ENCODE peak calls at places on chromosomes 6 and 20, in nine cellular contexts. N is ELR; R is cardiac fibroblast; O is nephron progenitor cell; D is brain microvascular endothelial cell; B is stimulated activated CD4-positive, alpha-beta T cell treated with anti-CD3 and anti-CD28 coated beads, Interleukin-12 subunit alpha, Interleukin-12 subunit beta, amount 100 ng/mL, for 24 hours; U is iPS-NIHi11; A is body of pancreas; E is activated CD8-positive, alpha-beta T cell treated with anti-CD3 and anti-CD28 coated beads, Interleukin-2, amount 10 ng/mL, durations not matched to agents 7 days and 5 days. I is an unnamed sample.

GRCh38 chr6:134826889-134827737 is 122.8 kb downstream of the ALDH8A1 start:
- DNase-seq in N (peak; percentile 77), R (peak; percentile 89), O (no peak), D (peak; percentile 80), B (no peak), U (no peak), A (peak; percentile 70), E (no peak), I (peak; percentile 71)

GRCh38 chr6:13427838-13428527 is 59.4 kb downstream of the GFOD1 start:
- DNase-seq in N (no peak), R (no peak), O (peak; percentile 32), D (no peak), B (peak; percentile 77), U (peak; percentile 32), A (peak; percentile 35), E (peak; percentile 87), I (no peak)

GRCh38 chr6:43812850-43813584 is 43.0 kb downstream of the VEGFA start:
- DNase-seq in N (no peak), R (no peak), O (no peak), D (no peak), B (no peak), U (no peak), A (peak; percentile 83), E (peak; percentile 52), I (no peak)

GRCh38 chr6:7243188-7243942 is 69.6 kb downstream of the SSR1 start:
- DNase-seq in N (peak; percentile 77), R (peak; percentile 74), O (peak; percentile 52), D (peak; percentile 59), B (peak; percentile 23), U (peak; percentile 79), A (peak; percentile 72), E (peak; percentile 68), I (peak; percentile 78)

GRCh38 chr6:66675906-66676305 is 968.9 kb upstream of the EYS start:
- DNase-seq in N (no peak), R (no peak), O (no peak), D (no peak), B (no peak), U (no peak), A (no peak), E (no peak), I (no peak)

GRCh38 chr6:117446851-117447250 is 21.1 kb upstream of the ROS1 start:
- DNase-seq in N (no peak), R (no peak), O (no peak), D (no peak), B (no peak), U (no peak), A (no peak), E (no peak), I (no peak)

GRCh38 chr6:21310736-21311135 is 282.8 kb upstream of the SOX4 start:
- DNase-seq in N (no peak), R (no peak), O (no peak), D (no peak), B (no peak), U (no peak), A (no peak), E (no peak), I (no peak)

GRCh38 chr6:119119989-119120388 is 41.5 kb upstream of the FAM184A start:
- DNase-seq in N (peak; percentile 18), R (peak; percentile 88), O (no peak), D (peak; percentile 92), B (no peak), U (no peak), A (peak; percentile 17), E (no peak), I (peak; percentile 44)

GRCh38 chr6:27836783-27837635 is 75.2 kb downstream of the OR2B2 start:
- DNase-seq in N (peak; percentile 89), R (peak; percentile 92), O (no peak), D (peak; percentile 85), B (peak; percentile 43), U (peak; percentile 11), A (peak; percentile 70), E (peak; percentile 80), I (peak; percentile 59)

GRCh38 chr6:84549912-84550311 is 214.5 kb downstream of the TBX18 start:
- DNase-seq in N (no peak), R (peak; percentile 4), O (no peak), D (no peak), B (no peak), U (peak; percentile 38), A (no peak), E (no peak), I (no peak)

GRCh38 chr20:59646487-59646886 is 42.1 kb downstream of the PHACTR3 start:
- DNase-seq in N (no peak), R (no peak), O (no peak), D (no peak), B (no peak), U (no peak), A (no peak), E (no peak), I (no peak)